ENCODE peak calls at places on chromosome 11, in six cellular contexts. R is heart left ventricle, W is mesothelial cell of epicardium, Y is IMR-90, T is mucosa of descending colon, I is choroid plexus epithelial cell. K is an unnamed sample.

GRCh38 chr11:129317564-129317963 is 58.1 kb upstream of the BARX2 start:
- DNase-seq in R (no peak), W (no peak), Y (no peak), T (no peak), I (no peak), K (no peak)

GRCh38 chr11:69308936-69309799 is 15.2 kb downstream of the MYEOV start:
- DNase-seq in R (no peak), W (no peak), Y (no peak), T (no peak), I (no peak), K (no peak)

GRCh38 chr11:32705309-32706033 is 89.0 kb downstream of the CCDC73 start:
- DNase-seq in R (peak), W (no peak), Y (no peak), T (no peak), I (no peak), K (no peak)

GRCh38 chr11:73292481-73292880 is 15.6 kb upstream of the ARHGEF17 start:
- DNase-seq in R (no peak), W (no peak), Y (no peak), T (no peak), I (no peak), K (no peak)

GRCh38 chr11:100576044-100577021 is 110.8 kb upstream of the ARHGAP42 start:
- DNase-seq in R (no peak), W (no peak), Y (peak), T (no peak), I (peak), K (peak)

GRCh38 chr11:2498750-2499149 is 53.9 kb downstream of the KCNQ1 start:
- DNase-seq in R (no peak), W (no peak), Y (no peak), T (peak), I (no peak), K (no peak)

GRCh38 chr11:90309693-90310092 is 86.8 kb upstream of the CHORDC1 start:
- DNase-seq in R (no peak), W (no peak), Y (no peak), T (no peak), I (no peak), K (no peak)

GRCh38 chr11:94129505-94130335 is 1.1 kb downstream of the PANX1 start:
- DNase-seq in R (no peak), W (no peak), Y (peak), T (peak), I (no peak), K (no peak)

GRCh38 chr11:64227405-64227956 is 1.4 kb downstream of the NUDT22 start:
- DNase-seq in R (no peak), W (no peak), Y (no peak), T (no peak), I (no peak), K (no peak)

GRCh38 chr11:61109671-61110070 is 7.4 kb downstream of the CD5 start:
- DNase-seq in R (no peak), W (no peak), Y (no peak), T (no peak), I (no peak), K (no peak)

GRCh38 chr11:44954051-44954906 is 3.6 kb upstream of the TP53I11 start:
- DNase-seq in R (no peak), W (no peak), Y (no peak), T (no peak), I (no peak), K (no peak)

GRCh38 chr11:44959064-44959463 is 8.4 kb upstream of the TP53I11 start:
- DNase-seq in R (no peak), W (no peak), Y (no peak), T (no peak), I (no peak), K (no peak)

GRCh38 chr11:44958165-44958564 is 7.5 kb upstream of the TP53I11 start:
- DNase-seq in R (no peak), W (no peak), Y (no peak), T (no peak), I (no peak), K (no peak)

GRCh38 chr11:44955019-44955738 is 4.5 kb upstream of the TP53I11 start:
- DNase-seq in R (peak), W (no peak), Y (peak), T (peak), I (peak), K (no peak)

DNA sequence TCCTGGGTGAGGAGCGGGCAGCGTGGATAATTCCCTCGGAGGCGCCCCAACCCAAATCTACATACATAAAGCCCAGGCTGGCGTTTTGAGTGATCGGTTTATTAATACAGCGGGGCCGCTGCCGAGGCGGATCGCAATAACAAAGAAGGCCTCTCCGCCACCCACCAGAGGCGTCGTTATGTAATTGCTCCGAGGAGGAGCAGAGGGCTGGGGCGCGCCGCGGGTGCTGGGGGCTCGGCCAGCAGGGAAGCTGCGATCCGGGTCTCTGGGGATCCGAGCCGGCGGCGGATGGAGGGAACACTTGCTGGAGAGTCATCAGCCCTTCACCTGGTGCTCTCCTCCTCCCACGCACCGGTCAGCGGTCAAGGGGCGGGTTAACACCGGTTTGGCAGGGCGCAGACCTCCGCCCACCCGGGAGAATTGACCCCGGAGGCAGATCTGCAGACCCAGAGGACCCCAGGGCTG is 6.4 kb upstream of the TP53I11 start:
- DNase-seq in R (no peak), W (no peak), Y (no peak), T (no peak), I (no peak), K (peak)
- TF ChIP-seq CTCF in R (no peak), W (no peak), Y (no peak), T (no peak), I (no peak), K (no peak)

GRCh38 chr11:104823638-104824037 is 74.6 kb downstream of the CASP12 start:
- DNase-seq in R (no peak), W (no peak), Y (no peak), T (no peak), I (peak), K (no peak)

GRCh38 chr11:104830080-104830479 is 68.2 kb downstream of the CASP12 start:
- DNase-seq in R (no peak), W (no peak), Y (peak), T (no peak), I (peak), K (no peak)

GRCh38 chr11:104830508-104830907 is 67.8 kb downstream of the CASP12 start:
- DNase-seq in R (no peak), W (no peak), Y (no peak), T (no peak), I (no peak), K (no peak)

DNA sequence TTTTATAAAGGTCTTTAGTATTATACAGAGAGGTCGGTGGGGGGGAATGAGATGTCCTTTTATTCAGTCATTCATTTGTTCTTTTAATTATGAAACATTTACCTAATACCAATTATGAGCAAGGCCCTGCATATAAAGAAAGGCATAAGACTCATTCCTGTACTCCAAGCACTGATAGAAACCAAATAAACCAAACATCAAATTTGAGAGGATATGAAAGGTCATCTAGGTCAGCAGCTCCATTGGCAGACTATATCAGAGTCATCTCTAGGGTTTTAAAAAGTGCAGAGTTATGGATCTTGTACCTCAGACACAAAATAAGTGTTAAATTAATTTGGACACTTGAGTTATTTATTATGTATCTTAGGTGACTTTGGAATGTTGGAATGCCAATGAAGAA is 71.5 kb downstream of the CASP12 start:
- DNase-seq in R (no peak), W (no peak), Y (no peak), T (no peak), I (no peak), K (no peak)
- TF ChIP-seq CTCF in R (no peak), W (no peak), Y (no peak), T (no peak), I (no peak), K (no peak)

GRCh38 chr11:86257446-86257845 is 12.9 kb downstream of the EED start:
- DNase-seq in R (no peak), W (no peak), Y (no peak), T (no peak), I (no peak), K (no peak)
- TF ChIP-seq CTCF in R (no peak), W (no peak), Y (no peak), T (no peak), I (no peak), K (no peak)

GRCh38 chr11:65850217-65851082 is 7.5 kb downstream of the CFL1 start:
- DNase-seq in R (no peak), W (no peak), Y (no peak), T (no peak), I (peak), K (no peak)

GRCh38 chr11:65851811-65852507 is 6.0 kb downstream of the CFL1 start:
- DNase-seq in R (no peak), W (no peak), Y (no peak), T (no peak), I (peak), K (no peak)

GRCh38 chr11:65852508-65853248 is 5.3 kb downstream of the CFL1 start:
- DNase-seq in R (no peak), W (no peak), Y (no peak), T (peak), I (peak), K (no peak)

GRCh38 chr11:65849771-65850216 is 8.2 kb downstream of the CFL1 start:
- DNase-seq in R (no peak), W (no peak), Y (no peak), T (peak), I (peak), K (no peak)

DNA sequence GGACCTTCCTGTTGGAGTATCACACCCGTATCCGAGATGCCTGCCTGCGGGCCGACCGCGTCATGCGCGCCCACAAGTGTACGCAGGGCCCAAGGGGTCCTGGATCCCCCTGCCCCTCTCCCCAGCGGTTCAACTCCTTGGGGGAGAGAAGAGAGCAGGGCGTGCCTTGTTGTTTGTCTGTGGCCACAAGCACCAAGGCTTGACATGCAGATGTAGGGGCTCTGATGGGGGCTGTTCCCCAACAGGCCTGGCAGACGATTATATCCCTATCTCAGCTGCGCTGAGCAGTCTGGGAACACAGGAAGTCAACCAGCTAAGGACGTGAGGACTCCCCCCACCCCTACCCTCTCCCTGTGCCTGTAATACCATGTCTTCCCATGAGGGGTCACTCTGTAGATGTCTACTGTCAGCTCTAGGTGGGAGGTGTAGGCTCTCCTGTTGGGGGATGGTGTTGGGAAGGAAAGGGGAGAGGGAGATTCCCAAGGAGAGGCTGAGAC is 6.8 kb downstream of the CFL1 start:
- DNase-seq in R (no peak), W (no peak), Y (no peak), T (no peak), I (peak), K (peak)
- TF ChIP-seq CTCF in R (no peak), W (peak), Y (peak), T (no peak), I (peak), K (peak)

GRCh38 chr11:18408558-18409242 is 3.4 kb upstream of the LDHC start:
- DNase-seq in R (no peak), W (no peak), Y (peak), T (no peak), I (no peak), K (no peak)
- TF ChIP-seq CTCF in R (no peak), W (no peak), Y (no peak), T (no peak), I (no peak), K (no peak)

GRCh38 chr11:85718991-85719807 is 33.2 kb upstream of the CCDC89 start:
- DNase-seq in R (peak), W (no peak), Y (peak), T (peak), I (peak), K (peak)
- TF ChIP-seq CTCF in R (no peak), W (no peak), Y (no peak), T (no peak), I (no peak), K (no peak)

GRCh38 chr11:7299393-7299792 is 47.7 kb downstream of the SYT9 start:
- DNase-seq in R (no peak), W (no peak), Y (no peak), T (no peak), I (no peak), K (no peak)
- TF ChIP-seq CTCF in R (no peak), W (no peak), Y (no peak), T (no peak), I (no peak), K (no peak)